ENCODE peak calls at places on chromosomes 5 and 9, in seven cellular contexts. One of them, this sample, is unnamed.

GRCh38 chr5:111935022-111935421 is 178.0 kb upstream of the NREP start:
- DNase-seq in NCI-H1694 treated with DMSO at 0.1 percent for 48 hours: no peak
- DNase-seq in AG08395: no peak
- DNase-seq in HCT116: no peak
- DNase-seq in AG04449: no peak
- DNase-seq in AG09319: no peak
- DNase-seq in NT2/D1: no peak
- DNase-seq in this sample: no peak

GRCh38 chr5:178090856-178091255 is 22.5 kb upstream of the N4BP3 start:
- DNase-seq in NCI-H1694 treated with DMSO at 0.1 percent for 48 hours: no peak
- DNase-seq in AG08395: no peak
- DNase-seq in HCT116: no peak
- DNase-seq in AG04449: no peak
- DNase-seq in AG09319: no peak
- DNase-seq in NT2/D1: no peak
- DNase-seq in this sample: no peak

GRCh38 chr9:437066-438015 is 222.7 kb downstream of the DOCK8 start:
- DNase-seq in NCI-H1694 treated with DMSO at 0.1 percent for 48 hours: no peak
- DNase-seq in AG08395: peak; percentile 39
- DNase-seq in HCT116: no peak
- DNase-seq in AG04449: peak; percentile 67
- DNase-seq in AG09319: peak; percentile 75
- DNase-seq in NT2/D1: no peak
- DNase-seq in this sample: no peak

GRCh38 chr5:116938488-116938887 is 363.9 kb upstream of the SEMA6A start:
- DNase-seq in NCI-H1694 treated with DMSO at 0.1 percent for 48 hours: peak; percentile 54
- DNase-seq in AG08395: no peak
- DNase-seq in HCT116: no peak
- DNase-seq in AG04449: no peak
- DNase-seq in AG09319: no peak
- DNase-seq in NT2/D1: peak; percentile 74
- DNase-seq in this sample: no peak

GRCh38 chr9:87606921-87607521 is 109.4 kb downstream of the DAPK1 start:
- DNase-seq in NCI-H1694 treated with DMSO at 0.1 percent for 48 hours: no peak
- DNase-seq in AG08395: peak; percentile 81
- DNase-seq in HCT116: no peak
- DNase-seq in AG04449: peak; percentile 37
- DNase-seq in AG09319: no peak
- DNase-seq in NT2/D1: no peak
- DNase-seq in this sample: no peak

GRCh38 chr5:96652769-96653455 is 9.3 kb upstream of the CAST start:
- DNase-seq in NCI-H1694 treated with DMSO at 0.1 percent for 48 hours: no peak
- DNase-seq in AG08395: peak; percentile 14
- DNase-seq in HCT116: no peak
- DNase-seq in AG04449: no peak
- DNase-seq in AG09319: no peak
- DNase-seq in NT2/D1: no peak
- DNase-seq in this sample: no peak

GRCh38 chr9:127714916-127715442 is 484 bp downstream of the PTRH1 start:
- DNase-seq in NCI-H1694 treated with DMSO at 0.1 percent for 48 hours: no peak
- DNase-seq in AG08395: peak; percentile 43
- DNase-seq in HCT116: no peak
- DNase-seq in AG04449: no peak
- DNase-seq in AG09319: no peak
- DNase-seq in NT2/D1: no peak
- DNase-seq in this sample: peak; percentile 28

GRCh38 chr9:105710638-105711037 is 16.3 kb downstream of the TMEM38B start:
- DNase-seq in NCI-H1694 treated with DMSO at 0.1 percent for 48 hours: no peak
- DNase-seq in AG08395: no peak
- DNase-seq in HCT116: no peak
- DNase-seq in AG04449: no peak
- DNase-seq in AG09319: no peak
- DNase-seq in NT2/D1: no peak
- DNase-seq in this sample: no peak

GRCh38 chr5:80917596-80917995 is 42.6 kb upstream of the RASGRF2 start:
- DNase-seq in NCI-H1694 treated with DMSO at 0.1 percent for 48 hours: no peak
- DNase-seq in AG08395: no peak
- DNase-seq in HCT116: no peak
- DNase-seq in AG04449: no peak
- DNase-seq in AG09319: no peak
- DNase-seq in NT2/D1: no peak
- DNase-seq in this sample: no peak

GRCh38 chr9:15357050-15357653 is 50.1 kb upstream of the TTC39B start:
- DNase-seq in NCI-H1694 treated with DMSO at 0.1 percent for 48 hours: no peak
- DNase-seq in AG08395: no peak
- DNase-seq in HCT116: no peak
- DNase-seq in AG04449: no peak
- DNase-seq in AG09319: no peak
- DNase-seq in NT2/D1: no peak
- DNase-seq in this sample: no peak

GRCh38 chr5:176608937-176609723 is 826 bp downstream of the GPRIN1 start:
- DNase-seq in NCI-H1694 treated with DMSO at 0.1 percent for 48 hours: no peak
- DNase-seq in AG08395: no peak
- DNase-seq in HCT116: no peak
- DNase-seq in AG04449: no peak
- DNase-seq in AG09319: no peak
- DNase-seq in NT2/D1: no peak
- DNase-seq in this sample: peak; percentile 18

GRCh38 chr5:151899400-151899799 is 25.3 kb downstream of the GLRA1 start:
- DNase-seq in NCI-H1694 treated with DMSO at 0.1 percent for 48 hours: no peak
- DNase-seq in AG08395: no peak
- DNase-seq in HCT116: no peak
- DNase-seq in AG04449: no peak
- DNase-seq in AG09319: no peak
- DNase-seq in NT2/D1: no peak
- DNase-seq in this sample: no peak

GRCh38 chr5:148831590-148832565 is 5.5 kb downstream of the ADRB2 start:
- DNase-seq in NCI-H1694 treated with DMSO at 0.1 percent for 48 hours: no peak
- DNase-seq in AG08395: no peak
- DNase-seq in HCT116: no peak
- DNase-seq in AG04449: no peak
- DNase-seq in AG09319: no peak
- DNase-seq in NT2/D1: no peak
- DNase-seq in this sample: no peak

GRCh38 chr9:135641745-135642144 is 2.4 kb upstream of the GLT6D1 start:
- DNase-seq in NCI-H1694 treated with DMSO at 0.1 percent for 48 hours: no peak
- DNase-seq in AG08395: no peak
- DNase-seq in HCT116: no peak
- DNase-seq in AG04449: no peak
- DNase-seq in AG09319: no peak
- DNase-seq in NT2/D1: no peak
- DNase-seq in this sample: no peak

GRCh38 chr5:132832612-132833011 is 2.2 kb upstream of the SHROOM1 start:
- DNase-seq in NCI-H1694 treated with DMSO at 0.1 percent for 48 hours: no peak
- DNase-seq in AG08395: no peak
- DNase-seq in HCT116: no peak
- DNase-seq in AG04449: no peak
- DNase-seq in AG09319: no peak
- DNase-seq in NT2/D1: no peak
- DNase-seq in this sample: no peak

GRCh38 chr5:146130440-146131045 is 25.2 kb upstream of the PLAC8L1 start:
- DNase-seq in NCI-H1694 treated with DMSO at 0.1 percent for 48 hours: no peak
- DNase-seq in AG08395: peak; percentile 15
- DNase-seq in HCT116: no peak
- DNase-seq in AG04449: peak; percentile 1
- DNase-seq in AG09319: no peak
- DNase-seq in NT2/D1: no peak
- DNase-seq in this sample: peak; percentile 24

GRCh38 chr9:2904242-2904930 is 60.5 kb upstream of the PUM3 start:
- DNase-seq in NCI-H1694 treated with DMSO at 0.1 percent for 48 hours: no peak
- DNase-seq in AG08395: no peak
- DNase-seq in HCT116: no peak
- DNase-seq in AG04449: no peak
- DNase-seq in AG09319: no peak
- DNase-seq in NT2/D1: no peak
- DNase-seq in this sample: no peak

GRCh38 chr9:105064248-105065118 is 136.5 kb upstream of the ABCA1 start:
- DNase-seq in NCI-H1694 treated with DMSO at 0.1 percent for 48 hours: peak; percentile 69
- DNase-seq in AG08395: peak; percentile 95
- DNase-seq in HCT116: no peak
- DNase-seq in AG04449: peak; percentile 92
- DNase-seq in AG09319: peak; percentile 92
- DNase-seq in NT2/D1: no peak
- DNase-seq in this sample: peak; percentile 97

GRCh38 chr5:1930501-1930879 is 47.8 kb upstream of the IRX4 start:
- DNase-seq in NCI-H1694 treated with DMSO at 0.1 percent for 48 hours: no peak
- DNase-seq in AG08395: no peak
- DNase-seq in HCT116: no peak
- DNase-seq in AG04449: no peak
- DNase-seq in AG09319: no peak
- DNase-seq in NT2/D1: no peak
- DNase-seq in this sample: no peak

GRCh38 chr9:28808042-28808441 is 1234.8 kb upstream of the C9orf72 start:
- DNase-seq in NCI-H1694 treated with DMSO at 0.1 percent for 48 hours: peak; percentile 51
- DNase-seq in AG08395: no peak
- DNase-seq in HCT116: no peak
- DNase-seq in AG04449: no peak
- DNase-seq in AG09319: no peak
- DNase-seq in NT2/D1: no peak
- DNase-seq in this sample: no peak

GRCh38 chr9:118303216-118303615 is 599.0 kb downstream of the TLR4 start:
- DNase-seq in NCI-H1694 treated with DMSO at 0.1 percent for 48 hours: no peak
- DNase-seq in AG08395: no peak
- DNase-seq in HCT116: no peak
- DNase-seq in AG04449: no peak
- DNase-seq in AG09319: no peak
- DNase-seq in NT2/D1: no peak
- DNase-seq in this sample: no peak

GRCh38 chr9:21750021-21750735 is 52.3 kb upstream of the MTAP start:
- DNase-seq in NCI-H1694 treated with DMSO at 0.1 percent for 48 hours: no peak
- DNase-seq in AG08395: no peak
- DNase-seq in HCT116: no peak
- DNase-seq in AG04449: no peak
- DNase-seq in AG09319: no peak
- DNase-seq in NT2/D1: no peak
- DNase-seq in this sample: no peak

GRCh38 chr9:134738869-134739659 is 97.5 kb downstream of the COL5A1 start:
- DNase-seq in NCI-H1694 treated with DMSO at 0.1 percent for 48 hours: peak; percentile 13
- DNase-seq in AG08395: peak; percentile 76
- DNase-seq in HCT116: peak; percentile 12
- DNase-seq in AG04449: no peak
- DNase-seq in AG09319: no peak
- DNase-seq in NT2/D1: peak; percentile 44
- DNase-seq in this sample: peak; percentile 61

GRCh38 chr5:159663986-159664385 is 252.3 kb upstream of the ADRA1B start:
- DNase-seq in NCI-H1694 treated with DMSO at 0.1 percent for 48 hours: no peak
- DNase-seq in AG08395: no peak
- DNase-seq in HCT116: no peak
- DNase-seq in AG04449: no peak
- DNase-seq in AG09319: no peak
- DNase-seq in NT2/D1: no peak
- DNase-seq in this sample: no peak

GRCh38 chr5:164002653-164003052 is 497.2 kb downstream of the MAT2B start:
- DNase-seq in NCI-H1694 treated with DMSO at 0.1 percent for 48 hours: no peak
- DNase-seq in AG08395: no peak
- DNase-seq in HCT116: no peak
- DNase-seq in AG04449: no peak
- DNase-seq in AG09319: no peak
- DNase-seq in NT2/D1: no peak
- DNase-seq in this sample: no peak

GRCh38 chr9:96100385-96100978 is 201.5 kb downstream of the HSD17B3 start:
- DNase-seq in NCI-H1694 treated with DMSO at 0.1 percent for 48 hours: no peak
- DNase-seq in AG08395: no peak
- DNase-seq in HCT116: no peak
- DNase-seq in AG04449: no peak
- DNase-seq in AG09319: no peak
- DNase-seq in NT2/D1: no peak
- DNase-seq in this sample: no peak

GRCh38 chr5:141439411-141440141 is 9.3 kb downstream of the PCDHGA12 start:
- DNase-seq in NCI-H1694 treated with DMSO at 0.1 percent for 48 hours: no peak
- DNase-seq in AG08395: peak; percentile 39
- DNase-seq in HCT116: no peak
- DNase-seq in AG04449: no peak
- DNase-seq in AG09319: no peak
- DNase-seq in NT2/D1: no peak
- DNase-seq in this sample: peak; percentile 27

GRCh38 chr5:180135128-180135955 is 63.8 kb upstream of the RNF130 start:
- DNase-seq in NCI-H1694 treated with DMSO at 0.1 percent for 48 hours: no peak
- DNase-seq in AG08395: peak; percentile 19
- DNase-seq in HCT116: peak; percentile 48
- DNase-seq in AG04449: peak; percentile 5
- DNase-seq in AG09319: no peak
- DNase-seq in NT2/D1: no peak
- DNase-seq in this sample: peak; percentile 39

GRCh38 chr5:21424907-21425306 is 1428.2 kb downstream of the CDH12 start:
- DNase-seq in NCI-H1694 treated with DMSO at 0.1 percent for 48 hours: no peak
- DNase-seq in AG08395: no peak
- DNase-seq in HCT116: no peak
- DNase-seq in AG04449: no peak
- DNase-seq in AG09319: no peak
- DNase-seq in NT2/D1: no peak
- DNase-seq in this sample: no peak

GRCh38 chr5:39186289-39186688 is 33.1 kb downstream of the FYB1 start:
- DNase-seq in NCI-H1694 treated with DMSO at 0.1 percent for 48 hours: no peak
- DNase-seq in AG08395: no peak
- DNase-seq in HCT116: no peak
- DNase-seq in AG04449: no peak
- DNase-seq in AG09319: no peak
- DNase-seq in NT2/D1: no peak
- DNase-seq in this sample: no peak

GRCh38 chr9:135592625-135593024 is 31.1 kb downstream of the PAEP start:
- DNase-seq in NCI-H1694 treated with DMSO at 0.1 percent for 48 hours: no peak
- DNase-seq in AG08395: no peak
- DNase-seq in HCT116: no peak
- DNase-seq in AG04449: no peak
- DNase-seq in AG09319: no peak
- DNase-seq in NT2/D1: no peak
- DNase-seq in this sample: no peak

GRCh38 chr5:153147891-153148623 is 342.4 kb upstream of the GRIA1 start:
- DNase-seq in NCI-H1694 treated with DMSO at 0.1 percent for 48 hours: peak; percentile 81
- DNase-seq in AG08395: peak; percentile 10
- DNase-seq in HCT116: no peak
- DNase-seq in AG04449: no peak
- DNase-seq in AG09319: no peak
- DNase-seq in NT2/D1: peak; percentile 40
- DNase-seq in this sample: peak; percentile 74

GRCh38 chr9:87537625-87538024 is 40.0 kb downstream of the DAPK1 start:
- DNase-seq in NCI-H1694 treated with DMSO at 0.1 percent for 48 hours: no peak
- DNase-seq in AG08395: no peak
- DNase-seq in HCT116: no peak
- DNase-seq in AG04449: no peak
- DNase-seq in AG09319: no peak
- DNase-seq in NT2/D1: no peak
- DNase-seq in this sample: no peak

GRCh38 chr9:16992138-16992537 is 121.7 kb upstream of the BNC2 start:
- DNase-seq in NCI-H1694 treated with DMSO at 0.1 percent for 48 hours: no peak
- DNase-seq in AG08395: no peak
- DNase-seq in HCT116: no peak
- DNase-seq in AG04449: no peak
- DNase-seq in AG09319: no peak
- DNase-seq in NT2/D1: no peak
- DNase-seq in this sample: no peak

GRCh38 chr9:70696694-70697335 is 282.4 kb upstream of the KLF9 start:
- DNase-seq in NCI-H1694 treated with DMSO at 0.1 percent for 48 hours: no peak
- DNase-seq in AG08395: no peak
- DNase-seq in HCT116: no peak
- DNase-seq in AG04449: no peak
- DNase-seq in AG09319: no peak
- DNase-seq in NT2/D1: no peak
- DNase-seq in this sample: no peak

GRCh38 chr5:174428895-174429294 is 295.5 kb upstream of the MSX2 start:
- DNase-seq in NCI-H1694 treated with DMSO at 0.1 percent for 48 hours: no peak
- DNase-seq in AG08395: no peak
- DNase-seq in HCT116: no peak
- DNase-seq in AG04449: no peak
- DNase-seq in AG09319: no peak
- DNase-seq in NT2/D1: no peak
- DNase-seq in this sample: peak; percentile 78

GRCh38 chr5:35373196-35373696 is 143.0 kb upstream of the PRLR start:
- DNase-seq in NCI-H1694 treated with DMSO at 0.1 percent for 48 hours: no peak
- DNase-seq in AG08395: no peak
- DNase-seq in HCT116: no peak
- DNase-seq in AG04449: no peak
- DNase-seq in AG09319: no peak
- DNase-seq in NT2/D1: no peak
- DNase-seq in this sample: no peak

GRCh38 chr9:29393064-29393463 is 1819.8 kb upstream of the C9orf72 start:
- DNase-seq in NCI-H1694 treated with DMSO at 0.1 percent for 48 hours: no peak
- DNase-seq in AG08395: no peak
- DNase-seq in HCT116: no peak
- DNase-seq in AG04449: no peak
- DNase-seq in AG09319: no peak
- DNase-seq in NT2/D1: no peak
- DNase-seq in this sample: no peak